ENCODE peak calls at places on chromosomes 12 and 14, in ten cellular contexts. A, I, Y, T, E, B, Q, Z, R and M are unnamed samples.

GRCh38 chr14:92475037-92475436 is 38.5 kb upstream of the RIN3 start:
- DNase-seq in A (no peak), I (no peak), Y (no peak), T (no peak), E (no peak), B (no peak), Q (no peak), Z (no peak), R (no peak), M (no peak)

GRCh38 chr14:45819107-45819506 is 566.1 kb upstream of the MIS18BP1 start:
- DNase-seq in A (no peak), I (no peak), Y (no peak), T (no peak), E (no peak), B (no peak), Q (no peak), Z (no peak), R (no peak), M (no peak)

GRCh38 chr14:51006781-51007211 is 62.5 kb upstream of the PYGL start:
- DNase-seq in A (peak; percentile 35), I (no peak), Y (peak; percentile 75), T (peak; percentile 64), E (no peak), B (peak; percentile 95), Q (no peak), Z (no peak), R (peak; percentile 34), M (no peak)

GRCh38 chr12:2239376-2240010 is 186.7 kb downstream of the CACNA1C start:
- DNase-seq in A (no peak), I (no peak), Y (no peak), T (peak; percentile 52), E (no peak), B (no peak), Q (no peak), Z (no peak), R (no peak), M (no peak)

GRCh38 chr12:78279567-78279966 is 448.9 kb downstream of the NAV3 start:
- DNase-seq in A (no peak), I (no peak), Y (no peak), T (no peak), E (no peak), B (no peak), Q (no peak), Z (no peak), R (no peak), M (no peak)

GRCh38 chr12:80420075-80420474 is 24.0 kb upstream of the PTPRQ start:
- DNase-seq in A (no peak), I (no peak), Y (no peak), T (no peak), E (no peak), B (no peak), Q (no peak), Z (no peak), R (no peak), M (no peak)

GRCh38 chr12:105334001-105334400 is 3.5 kb downstream of the C12orf75 start:
- DNase-seq in A (no peak), I (no peak), Y (no peak), T (no peak), E (no peak), B (peak; percentile 92), Q (no peak), Z (no peak), R (no peak), M (no peak)

GRCh38 chr14:76346391-76347160 is 29.4 kb upstream of the ESRRB start:
- DNase-seq in A (no peak), I (no peak), Y (no peak), T (no peak), E (no peak), B (no peak), Q (no peak), Z (no peak), R (no peak), M (no peak)

GRCh38 chr12:42660968-42661937 is 71.7 kb upstream of the PRICKLE1 start:
- DNase-seq in A (no peak), I (no peak), Y (no peak), T (no peak), E (no peak), B (no peak), Q (no peak), Z (no peak), R (no peak), M (no peak)

GRCh38 chr12:83250866-83251265 is 564.2 kb downstream of the TMTC2 start:
- DNase-seq in A (no peak), I (no peak), Y (no peak), T (no peak), E (no peak), B (no peak), Q (no peak), Z (no peak), R (no peak), M (no peak)
- TF ChIP-seq CTCF in A (no peak), I (no peak), Y (no peak), T (no peak), E (no peak), B (no peak), Q (no peak), Z (no peak), R (no peak), M (no peak)

DNA sequence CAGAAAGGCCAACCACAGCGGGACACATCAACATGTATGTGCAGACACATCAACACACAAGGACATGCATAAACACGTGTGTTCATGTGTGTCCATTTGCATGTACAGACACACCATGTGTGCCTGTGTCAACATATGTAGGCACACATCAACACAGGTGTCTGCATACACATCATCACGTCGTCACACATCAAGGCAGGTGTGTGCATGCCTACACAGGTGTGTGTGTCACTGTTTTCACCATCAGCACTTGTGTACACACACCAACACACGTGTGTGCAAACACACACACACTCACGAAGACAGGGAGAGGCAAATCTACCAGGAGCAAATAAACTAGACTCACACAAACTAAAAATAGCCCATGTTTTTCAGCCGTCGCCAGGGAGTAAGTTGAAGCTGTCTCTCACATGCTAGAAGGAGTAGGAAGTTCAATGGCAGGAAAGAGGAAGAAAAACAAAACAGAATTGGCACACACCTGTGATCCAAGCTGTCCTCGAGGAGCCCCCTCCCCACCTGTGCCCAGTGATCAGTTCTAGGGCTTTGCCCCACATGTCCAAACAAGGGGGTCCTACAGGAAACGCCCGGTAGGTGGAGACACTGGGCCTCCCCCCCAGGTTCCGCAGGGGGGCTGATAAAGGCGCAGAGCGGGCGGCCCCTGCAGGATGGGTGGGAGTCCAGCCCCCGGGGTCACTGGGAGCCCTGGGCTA is 7.4 kb downstream of the SCARB1 start:
- DNase-seq in A (no peak), I (no peak), Y (no peak), T (no peak), E (no peak), B (no peak), Q (no peak), Z (no peak), R (no peak), M (no peak)
- TF ChIP-seq CTCF in A (no peak), I (peak; percentile 15), Y (no peak), T (no peak), E (no peak), B (no peak), Q (no peak), Z (no peak), R (no peak), M (no peak)

GRCh38 chr12:54014315-54015209 is 5.8 kb downstream of the HOXC8 start:
- DNase-seq in A (no peak), I (no peak), Y (no peak), T (no peak), E (no peak), B (no peak), Q (no peak), Z (no peak), R (no peak), M (no peak)

GRCh38 chr12:54011665-54012532 is 3.1 kb downstream of the HOXC8 start:
- DNase-seq in A (no peak), I (no peak), Y (no peak), T (no peak), E (no peak), B (no peak), Q (no peak), Z (no peak), R (no peak), M (no peak)

GRCh38 chr12:54010053-54010971 is 1.5 kb downstream of the HOXC8 start:
- DNase-seq in A (no peak), I (no peak), Y (no peak), T (no peak), E (no peak), B (no peak), Q (no peak), Z (peak; percentile 9), R (no peak), M (no peak)

GRCh38 chr12:54010972-54011664 is 2.3 kb downstream of the HOXC8 start:
- DNase-seq in A (no peak), I (no peak), Y (no peak), T (no peak), E (no peak), B (no peak), Q (no peak), Z (no peak), R (no peak), M (no peak)

DNA sequence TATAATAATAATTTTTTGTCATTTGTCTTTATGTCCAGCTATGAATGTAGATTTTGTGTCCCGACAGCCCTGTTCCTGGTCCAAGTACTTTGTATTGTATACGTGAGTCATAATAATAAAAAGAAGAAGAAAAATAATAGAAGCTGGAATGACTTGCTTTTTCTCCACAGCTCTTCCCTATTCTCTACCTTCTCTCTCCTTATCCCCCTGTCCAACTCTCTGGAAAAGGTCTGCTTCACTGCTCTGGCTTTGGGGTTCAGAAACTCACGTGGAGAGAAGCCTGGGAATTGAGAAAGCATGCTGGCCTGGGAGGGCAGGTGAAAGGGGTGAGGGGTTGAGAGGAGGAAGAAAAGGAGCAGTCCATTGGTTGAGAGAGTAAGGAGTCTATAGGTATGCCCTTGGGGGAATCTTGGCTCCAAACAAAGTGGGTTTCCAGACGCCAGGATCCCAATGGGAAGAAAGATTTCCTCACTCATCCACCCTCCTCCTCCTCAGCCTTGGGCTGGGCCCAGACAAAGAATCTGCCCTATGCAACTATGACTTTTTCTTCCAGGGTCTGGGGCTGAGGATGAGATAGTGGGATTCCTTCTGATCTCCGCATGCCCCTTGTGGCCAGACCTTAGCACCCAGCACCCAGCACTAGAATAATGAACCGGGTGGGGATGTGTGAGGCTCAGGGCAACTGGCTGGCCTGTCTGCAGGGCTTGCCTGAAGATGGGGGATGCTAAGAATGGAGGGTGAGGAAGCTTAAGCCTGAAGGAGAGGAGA is 4.0 kb downstream of the HOXC8 start:
- DNase-seq in A (no peak), I (no peak), Y (no peak), T (no peak), E (no peak), B (peak; percentile 51), Q (no peak), Z (peak; percentile 19), R (no peak), M (no peak)
- TF ChIP-seq CTCF in A (no peak), I (no peak), Y (no peak), T (no peak), E (no peak), B (peak; percentile 2), Q (no peak), Z (no peak), R (no peak), M (no peak)

DNA sequence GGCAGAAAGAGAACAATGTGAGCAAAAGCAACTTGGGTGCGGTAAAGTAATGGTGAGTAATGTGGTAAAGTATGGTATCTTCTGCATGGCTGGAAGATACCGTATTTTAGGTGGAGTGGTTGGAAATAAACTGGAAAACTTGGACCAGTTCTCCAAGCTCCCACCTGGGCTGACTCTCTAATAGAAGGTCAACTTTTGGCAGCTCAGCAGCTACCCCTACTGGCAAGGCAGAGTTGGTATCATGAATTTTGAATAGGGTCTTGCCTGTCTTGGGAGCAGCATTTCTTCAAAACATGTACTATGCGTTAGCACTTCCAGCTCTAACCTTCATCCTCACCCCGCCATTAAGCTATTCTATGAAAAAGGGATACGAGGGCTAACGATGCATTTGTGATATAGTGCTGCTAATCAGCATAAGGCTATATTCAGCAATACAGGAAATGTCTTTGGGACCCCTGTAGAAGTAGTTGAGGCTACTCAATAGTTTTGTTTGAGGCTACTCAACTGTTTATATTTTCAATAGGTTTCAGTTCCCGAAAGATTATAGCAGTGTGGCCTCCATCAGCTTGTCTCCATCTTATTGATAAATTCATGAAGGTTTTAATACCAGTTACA is 276.3 kb upstream of the FAR2 start:
- DNase-seq in A (peak; percentile 43), I (peak; percentile 70), Y (no peak), T (peak; percentile 30), E (no peak), B (peak; percentile 75), Q (peak; percentile 77), Z (no peak), R (peak; percentile 34), M (peak; percentile 9)
- TF ChIP-seq CTCF in A (peak; percentile 87), I (peak; percentile 33), Y (peak; percentile 87), T (peak; percentile 74), E (peak; percentile 40), B (peak; percentile 93), Q (peak; percentile 65), Z (peak; percentile 13), R (peak; percentile 10), M (peak; percentile 50)